ENCODE peak calls at places on chromosomes 13 and 19, in four cellular contexts. G is cardiac fibroblast, S is mesendoderm, I is breast epithelium. X is an unnamed sample.

GRCh38 chr19:54100560-54100959 is at the start of gene OSCAR:
- DNase-seq in I (no peak), G (no peak), S (no peak), X (peak; percentile 33)

GRCh38 chr19:6710273-6711077 is 10.0 kb downstream of the C3 start:
- DNase-seq in I (no peak), S (peak; percentile 57), G (no peak), X (peak; percentile 87)

GRCh38 chr13:95676100-95676774 is 702 bp upstream of the DNAJC3 start:
- DNase-seq in G (peak; percentile 50), I (no peak), S (no peak), X (peak; percentile 61)

GRCh38 chr13:28492527-28493367 is 2.2 kb downstream of the FLT1 start:
- DNase-seq in S (peak; percentile 59), G (no peak), I (no peak), X (peak; percentile 18)

GRCh38 chr13:25630327-25630726 is 258.6 kb downstream of the ATP8A2 start:
- DNase-seq in I (no peak), G (no peak), S (no peak), X (no peak)

GRCh38 chr19:49132974-49133609 is 13.7 kb downstream of the PPFIA3 start:
- DNase-seq in G (no peak), S (peak; percentile 43), I (no peak), X (peak; percentile 92)

GRCh38 chr13:113906566-113906965 is 42.7 kb upstream of the GAS6 start:
- DNase-seq in I (peak; percentile 41), G (no peak), S (no peak), X (no peak)

GRCh38 chr19:49593233-49594113 is 2.5 kb downstream of the PRR12 start:
- DNase-seq in S (peak; percentile 97), I (peak; percentile 96), G (peak; percentile 93), X (peak; percentile 100)

GRCh38 chr19:11191273-11191755 is 6.0 kb downstream of the KANK2 start:
- DNase-seq in I (no peak), G (peak; percentile 87), S (peak; percentile 42), X (peak; percentile 88)

GRCh38 chr19:49014123-49014869 is 2.6 kb downstream of the LHB start:
- DNase-seq in S (no peak), G (peak; percentile 42), I (no peak), X (no peak)

GRCh38 chr19:43739419-43739818 is 15.3 kb downstream of the SMG9 start:
- DNase-seq in S (no peak), I (no peak), G (no peak), X (no peak)

GRCh38 chr13:97653741-97654140 is 219.8 kb downstream of the RAP2A start:
- DNase-seq in G (no peak), I (no peak), S (no peak), X (no peak)

GRCh38 chr13:102830646-102831045 is 15.2 kb upstream of the ERCC5 start:
- DNase-seq in S (no peak), I (no peak), G (peak; percentile 41), X (no peak)

GRCh38 chr19:39934584-39935233 is at the start of gene FCGBP:
- DNase-seq in G (no peak), S (no peak), I (no peak), X (no peak)

GRCh38 chr19:2036424-2036823 is 14.6 kb downstream of the MKNK2 start:
- DNase-seq in G (no peak), I (no peak), S (no peak), X (no peak)

GRCh38 chr13:41463823-41464602 is 6.7 kb downstream of the RGCC start:
- DNase-seq in G (no peak), I (no peak), S (no peak), X (no peak)

GRCh38 chr19:5991244-5991838 is 13.4 kb upstream of the RANBP3 start:
- DNase-seq in S (no peak), I (no peak), G (no peak), X (no peak)

DNA sequence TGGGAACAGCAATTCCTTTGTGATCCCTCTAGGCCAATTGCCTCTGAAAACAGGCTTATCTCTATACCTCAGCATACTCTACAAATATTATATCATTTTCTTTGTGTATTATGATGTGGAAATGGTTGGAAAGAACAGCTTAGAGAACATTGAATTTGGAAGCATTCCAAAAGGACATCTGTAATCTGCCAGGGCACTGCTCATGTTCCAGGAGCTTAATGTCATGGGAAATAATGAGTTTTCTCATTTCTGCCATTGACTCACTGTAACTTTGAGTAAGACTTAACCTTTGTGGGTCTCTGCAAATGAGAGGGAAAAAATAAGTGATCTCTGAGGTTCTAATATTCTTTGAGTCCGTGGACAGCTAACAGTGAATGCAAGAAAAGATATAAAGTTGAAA is 147.3 kb downstream of the UFM1 start:
- DNase-seq in G (peak; percentile 3), S (no peak), I (no peak), X (no peak)
- H3K4me3 ChIP-seq in G (no peak overlapping the region), S (no peak overlapping the region), I (no peak overlapping the region), X (no peak overlapping the region)

DNA sequence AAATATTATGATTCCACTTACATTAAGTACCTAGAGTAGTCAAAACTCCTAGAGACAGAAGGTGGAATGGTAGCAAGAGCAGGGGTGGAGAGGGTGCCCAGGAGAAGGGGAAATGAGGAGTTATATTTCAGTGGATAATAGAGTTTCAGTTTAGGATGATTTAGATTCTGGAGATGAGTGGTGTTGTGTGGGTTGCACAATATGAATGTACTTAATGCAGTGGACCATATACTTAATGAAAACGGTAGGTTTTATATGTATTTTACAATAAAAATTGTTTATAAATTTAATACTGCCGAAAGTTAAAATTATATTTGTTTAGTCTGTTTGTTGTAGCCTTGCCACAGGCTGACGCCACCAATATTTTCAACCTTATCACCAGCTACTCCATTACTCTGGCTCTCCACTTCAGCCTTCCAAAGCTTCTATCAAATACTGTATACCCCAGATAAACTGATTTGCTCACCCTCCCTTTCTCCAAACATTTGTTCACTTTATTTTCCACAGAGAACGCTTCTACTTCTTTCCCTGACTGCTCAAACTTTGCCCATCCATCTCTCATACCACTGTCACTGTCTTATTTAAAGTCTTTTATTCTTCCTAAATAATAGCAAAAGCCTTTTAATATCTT is 1.4 kb upstream of the RBM26 start:
- DNase-seq in S (no peak), I (no peak), G (no peak), X (no peak)
- H3K4me3 ChIP-seq in S (no peak overlapping the region), I (peak overlapping the region; percentile 87), G (no peak overlapping the region), X (no peak overlapping the region)

DNA sequence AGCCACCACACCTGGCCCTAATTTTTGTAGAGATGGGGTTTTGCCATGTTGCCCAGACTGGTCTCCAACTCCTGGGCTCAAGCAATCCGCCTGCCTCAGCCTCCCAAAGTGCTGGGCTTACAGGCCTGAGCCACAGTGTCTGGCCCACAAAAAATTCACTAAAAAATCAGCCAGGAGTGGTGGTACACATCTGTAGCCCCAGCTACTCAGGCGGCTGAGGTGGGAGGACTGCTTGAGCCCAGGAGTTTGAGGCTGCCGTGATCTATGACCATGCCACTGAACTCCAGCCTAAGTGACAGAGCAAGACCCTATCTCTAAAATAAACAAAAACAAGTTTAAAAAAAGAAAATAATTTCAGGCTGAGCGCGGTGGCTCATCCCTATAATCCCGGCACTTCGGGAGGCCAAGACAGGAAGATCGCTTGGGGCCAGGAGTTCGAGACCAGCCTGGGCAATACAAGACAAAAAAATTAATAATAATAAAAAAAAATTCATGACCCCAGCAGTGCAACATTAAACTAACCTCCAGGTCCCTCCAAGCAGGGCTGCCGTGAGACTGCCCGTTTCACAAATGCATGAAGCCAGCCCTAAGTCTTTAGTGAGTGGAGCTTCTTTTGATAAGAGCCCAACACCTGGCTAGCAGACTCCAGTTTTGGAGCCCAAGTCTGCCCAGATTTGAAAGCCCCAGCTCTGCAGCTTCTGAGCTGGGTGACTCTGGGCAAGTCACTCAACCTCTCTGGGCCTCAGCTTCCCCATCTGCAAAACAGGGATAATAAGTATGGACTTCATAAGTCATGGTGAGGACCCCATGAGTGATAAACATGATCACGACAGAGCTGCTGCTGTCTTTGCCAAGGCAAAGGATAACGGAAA is 38.6 kb upstream of the NANOS3 start:
- DNase-seq in G (no peak), I (no peak), S (no peak), X (peak; percentile 29)
- H3K4me3 ChIP-seq in G (peak overlapping the region; percentile 96), I (peak overlapping the region; percentile 99), S (no peak overlapping the region), X (no peak overlapping the region)

GRCh38 chr19:4454952-4455738 is 2.4 kb downstream of the UBXN6 start:
- DNase-seq in I (no peak), G (peak; percentile 43), S (no peak), X (peak; percentile 50)
- H3K4me3 ChIP-seq in I (peak overlapping the region; percentile 83), G (peak overlapping the region; percentile 85), S (no peak overlapping the region), X (no peak overlapping the region)

GRCh38 chr13:45047394-45048328 is 58.3 kb downstream of the GPALPP1 start:
- DNase-seq in I (peak; percentile 73), S (peak; percentile 83), G (peak; percentile 88), X (peak; percentile 82)
- H3K4me3 ChIP-seq in I (peak overlapping the region; percentile 64), S (no peak overlapping the region), G (peak overlapping the region; percentile 58), X (peak overlapping the region; percentile 40)

DNA sequence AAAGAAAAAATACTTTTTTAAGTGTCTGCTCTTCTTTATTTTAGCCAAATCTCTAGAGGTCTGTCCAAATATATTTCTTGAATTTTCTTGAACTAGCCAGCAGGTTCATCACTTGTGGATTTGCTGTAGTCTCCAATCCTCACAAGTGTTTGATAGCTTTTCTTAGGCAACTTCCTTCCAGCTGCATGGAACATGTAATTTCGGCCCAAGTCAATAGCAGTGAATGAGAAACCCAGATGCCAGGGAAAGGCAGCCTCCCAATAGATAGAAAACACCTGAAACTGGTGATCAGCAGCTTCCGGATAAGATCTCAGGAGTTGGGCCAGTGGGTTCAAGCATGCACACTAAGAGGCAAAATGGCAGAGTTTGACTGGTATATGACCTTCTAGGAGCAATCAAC is 15.5 kb upstream of the RNASEH2B start:
- DNase-seq in I (no peak), S (no peak), G (no peak), X (no peak)
- H3K4me3 ChIP-seq in I (no peak overlapping the region), S (no peak overlapping the region), G (no peak overlapping the region), X (no peak overlapping the region)